ENCODE peak calls at places on chromosomes 12 and 14, in seven cellular contexts. Q is dorsolateral prefrontal cortex, C is right atrium auricular region, M is fibroblast of mammary gland, G is choroid plexus epithelial cell, R is activated B cell treated with CpG ODN at 0.5 μM for 24 hours, F is stomach. Z is an unnamed sample.

GRCh38 chr12:108112815-108113556 is 16.1 kb upstream of the WSCD2 start:
- DNase-seq in R (no peak), Q (no peak), F (no peak), C (no peak), G (no peak), M (no peak), Z (no peak)

GRCh38 chr12:103558879-103559278 is 28.2 kb upstream of the STAB2 start:
- DNase-seq in R (no peak), G (no peak), Q (no peak), M (no peak), F (no peak), C (no peak), Z (no peak)

GRCh38 chr14:64878775-64879634 is 702 bp downstream of the SPTB start:
- DNase-seq in C (no peak), Q (no peak), R (peak; percentile 16), G (no peak), F (no peak), M (no peak), Z (no peak)

GRCh38 chr14:21825147-21825743 is 151.6 kb upstream of the OR4E1 start:
- DNase-seq in G (peak; percentile 34), C (no peak), R (no peak), M (peak; percentile 11), F (no peak), Q (no peak), Z (no peak)

GRCh38 chr12:105467710-105468366 is 137.3 kb downstream of the C12orf75 start:
- DNase-seq in M (no peak), Q (no peak), R (no peak), F (no peak), G (no peak), C (no peak), Z (no peak)

GRCh38 chr12:24596768-24597388 is 352.0 kb downstream of the BCAT1 start:
- DNase-seq in M (peak; percentile 71), C (no peak), F (no peak), R (no peak), G (peak; percentile 77), Q (no peak), Z (no peak)

GRCh38 chr14:34359423-34360120 is 102.5 kb downstream of the SPTSSA start:
- DNase-seq in G (peak; percentile 53), C (no peak), Q (no peak), F (no peak), R (no peak), M (no peak), Z (no peak)

GRCh38 chr12:65540140-65540539 is 261.7 kb downstream of the MSRB3 start:
- DNase-seq in M (no peak), R (no peak), F (no peak), C (no peak), G (no peak), Q (no peak), Z (no peak)

GRCh38 chr14:104133496-104133895 is 4.9 kb upstream of the KIF26A start:
- DNase-seq in F (no peak), G (no peak), C (no peak), Q (no peak), M (no peak), R (no peak), Z (no peak)

GRCh38 chr14:99213603-99214002 is 58.4 kb downstream of the BCL11B start:
- DNase-seq in F (no peak), G (no peak), M (no peak), C (no peak), R (no peak), Q (no peak), Z (no peak)

GRCh38 chr12:131827961-131828534 is at the start of gene MMP17:
- DNase-seq in G (peak; percentile 62), C (no peak), M (peak; percentile 41), F (no peak), R (peak; percentile 69), Q (peak; percentile 65), Z (peak; percentile 56)

GRCh38 chr12:93108958-93109357 is 179.9 kb upstream of the EEA1 start:
- DNase-seq in Q (no peak), M (no peak), C (no peak), F (no peak), R (no peak), G (peak; percentile 88), Z (no peak)

GRCh38 chr14:91029451-91030217 is 30.8 kb downstream of the RPS6KA5 start:
- DNase-seq in F (no peak), C (no peak), G (no peak), Q (no peak), M (no peak), R (no peak), Z (no peak)

GRCh38 chr14:32620303-32620702 is 291.2 kb downstream of the AKAP6 start:
- DNase-seq in G (peak; percentile 26), C (no peak), Q (no peak), F (no peak), R (no peak), M (peak; percentile 90), Z (no peak)

DNA sequence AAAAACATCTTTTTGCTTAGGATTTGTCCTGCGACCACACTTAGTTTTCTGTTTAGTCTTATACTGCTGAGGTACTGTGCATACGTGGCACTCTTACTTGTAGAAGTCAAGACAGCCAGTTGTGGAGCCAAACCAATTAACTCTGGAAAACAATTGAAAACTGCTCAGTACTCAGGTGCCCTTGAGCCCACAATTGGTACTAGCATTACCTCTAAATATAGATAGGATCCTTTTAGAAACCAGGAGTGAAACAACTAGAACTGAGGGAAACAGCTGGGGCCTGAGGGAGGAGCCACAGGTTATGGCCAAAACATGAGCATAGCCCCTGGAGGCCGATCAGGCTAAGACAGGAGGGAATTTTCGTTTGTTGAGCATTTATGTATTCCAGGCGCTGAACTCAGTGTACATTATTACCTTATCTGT is 2.5 kb downstream of the SPATS2 start:
- DNase-seq in C (no peak), R (no peak), G (peak; percentile 72), Q (no peak), F (peak; percentile 43), M (peak; percentile 59), Z (no peak)
- TF ChIP-seq CTCF in C (peak; percentile 20), R (no peak), G (peak; percentile 75), Q (peak; percentile 12), F (no peak), M (peak; percentile 53), Z (no peak)

DNA sequence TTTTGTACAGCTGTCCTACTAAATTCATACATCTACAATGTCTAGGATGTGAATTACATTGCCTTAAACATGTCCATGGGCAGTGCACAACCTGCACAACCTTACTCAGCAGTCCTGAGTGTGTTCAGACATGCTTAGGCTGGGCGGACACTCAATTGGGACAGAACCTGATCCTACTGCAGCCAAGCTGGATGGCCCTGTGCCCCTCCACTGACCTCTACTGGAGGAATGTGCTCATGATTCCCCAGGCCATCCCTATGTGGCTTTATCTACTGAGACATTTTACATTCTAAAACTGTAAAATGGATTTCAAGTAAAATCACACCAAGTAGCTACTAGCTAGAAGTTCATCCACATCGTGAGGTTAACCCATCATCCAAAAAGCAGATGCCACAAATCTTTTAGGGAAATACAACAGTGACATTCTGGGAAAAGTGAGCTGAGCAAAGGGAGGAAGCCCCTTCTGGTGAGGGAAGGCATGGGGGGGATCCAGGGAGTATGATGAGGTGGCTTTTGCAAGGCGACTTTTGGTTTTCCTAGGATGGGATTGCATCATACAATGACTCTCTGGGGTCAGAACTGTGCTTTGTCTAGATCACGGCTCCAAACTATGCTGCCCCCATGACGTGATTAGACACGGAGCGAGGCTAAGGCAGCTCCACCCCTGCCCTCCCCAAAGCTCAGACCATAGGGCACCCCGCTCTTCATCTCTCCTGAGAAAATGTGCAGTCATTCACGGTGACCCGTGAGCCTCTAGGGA is 911.7 kb upstream of the TMEM132C start:
- DNase-seq in C (no peak), Q (no peak), R (no peak), M (peak; percentile 37), G (peak; percentile 8), F (no peak), Z (no peak)
- TF ChIP-seq CTCF in C (no peak), Q (peak; percentile 31), R (no peak), M (peak; percentile 73), G (peak; percentile 43), F (no peak), Z (peak; percentile 1)

DNA sequence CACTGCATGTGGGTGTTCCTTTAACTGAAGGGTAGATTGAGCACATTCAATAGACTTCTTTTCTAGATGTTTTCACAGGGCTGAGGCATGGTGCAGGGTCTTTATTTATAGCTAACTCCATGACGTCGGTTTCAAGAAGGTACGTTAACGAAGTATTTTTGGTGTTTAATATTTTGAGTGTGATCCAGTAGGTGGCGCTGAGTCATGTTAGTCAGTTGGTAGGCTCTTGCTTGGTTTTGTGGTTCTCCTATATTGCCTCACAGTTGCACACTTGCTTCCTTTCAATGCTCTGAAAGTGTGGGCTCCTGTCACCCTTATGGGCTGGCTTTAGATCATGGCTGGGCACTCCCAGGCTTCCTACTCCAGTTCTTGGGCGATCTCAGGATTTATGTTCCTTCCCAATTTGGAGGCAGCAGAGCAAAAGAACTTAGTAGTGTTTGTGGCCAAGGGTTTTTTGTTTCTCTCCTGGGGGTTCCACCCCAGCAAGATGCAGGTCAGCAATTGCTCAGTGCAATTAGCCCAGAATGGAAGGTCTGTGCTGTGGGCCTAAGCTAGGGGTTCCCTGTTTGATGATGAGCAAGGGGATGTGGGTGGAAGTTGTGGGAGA is 471.6 kb upstream of the FOXG1 start:
- DNase-seq in F (no peak), M (peak; percentile 66), C (no peak), Q (no peak), R (no peak), G (peak; percentile 87), Z (no peak)
- TF ChIP-seq CTCF in F (no peak), M (peak; percentile 38), C (no peak), Q (no peak), R (no peak), G (peak; percentile 69), Z (peak; percentile 31)

DNA sequence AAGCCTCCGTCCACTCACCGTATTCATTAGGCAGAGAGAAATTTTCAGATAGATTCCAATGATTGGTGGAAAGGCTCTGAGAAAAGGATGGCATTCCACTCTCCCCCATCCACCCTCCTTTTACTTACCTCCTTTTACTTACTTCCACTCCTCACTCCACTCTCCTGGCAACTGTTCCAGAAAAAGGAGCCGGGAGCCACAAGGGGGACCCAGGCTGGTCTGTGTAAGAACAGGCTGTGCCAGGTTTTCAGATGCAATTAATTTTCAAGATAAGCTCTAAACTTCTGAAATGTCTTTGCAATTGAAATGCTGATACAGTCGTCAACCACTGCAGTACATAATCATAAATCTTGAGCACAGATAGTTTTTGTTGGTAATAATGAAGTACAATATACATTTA is 248.8 kb downstream of the ANO6 start:
- DNase-seq in G (peak; percentile 12), M (no peak), Q (no peak), C (no peak), R (no peak), F (no peak), Z (no peak)
- TF ChIP-seq CTCF in G (peak; percentile 38), M (peak; percentile 2), Q (no peak), C (no peak), R (no peak), F (no peak), Z (no peak)

GRCh38 chr14:45201908-45202307 is 51.1 kb downstream of the MIS18BP1 start:
- DNase-seq in R (no peak), Q (no peak), M (peak; percentile 18), G (peak; percentile 53), F (no peak), C (no peak), Z (no peak)
- TF ChIP-seq CTCF in R (no peak), Q (no peak), M (peak; percentile 34), G (peak; percentile 57), F (no peak), C (no peak), Z (peak; percentile 18)

DNA sequence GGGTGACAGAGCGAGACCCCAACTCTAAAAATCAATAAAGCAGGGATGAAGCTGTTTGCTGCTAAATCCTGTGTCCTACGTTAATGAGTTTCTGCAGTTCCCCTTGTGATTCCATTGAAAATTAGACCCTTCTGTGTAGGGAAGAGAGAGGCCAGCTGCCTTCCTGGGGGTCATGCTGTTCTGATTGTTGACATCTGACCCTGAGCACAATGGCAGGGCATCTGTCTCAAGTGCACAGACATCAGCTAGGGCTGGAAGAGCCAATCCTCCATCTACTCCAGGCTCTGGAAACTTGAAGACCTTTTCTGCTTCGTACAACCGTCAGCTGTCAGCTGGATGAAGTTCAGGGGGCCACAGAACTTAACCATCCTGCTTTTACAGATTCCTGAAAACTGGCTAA is 10.1 kb downstream of the FBXL14 start:
- DNase-seq in G (no peak), M (no peak), F (no peak), C (no peak), R (no peak), Q (no peak), Z (no peak)
- TF ChIP-seq CTCF in G (no peak), M (no peak), F (no peak), C (no peak), R (no peak), Q (no peak), Z (no peak)

Z was measured in D721Med.